ENCODE peak calls at places on chromosomes 1 and 21, in five cellular contexts. E, Z, T, B and D are unnamed samples.

GRCh38 chr1:29474845-29475244 is 238.5 kb downstream of the PTPRU start:
- DNase-seq in E (no peak), Z (no peak), T (no peak), B (no peak), D (no peak)

GRCh38 chr1:185957441-185958363 is 223.5 kb downstream of the HMCN1 start:
- DNase-seq in E (no peak), Z (no peak), T (no peak), B (no peak), D (no peak)

GRCh38 chr1:25737151-25737550 is 62.8 kb upstream of the SELENON start:
- DNase-seq in E (no peak), Z (no peak), T (no peak), B (no peak), D (peak)

GRCh38 chr21:43881283-43881682 is 16.3 kb downstream of the AGPAT3 start:
- DNase-seq in E (no peak), Z (no peak), T (no peak), B (no peak), D (no peak)

GRCh38 chr21:45002381-45003204 is 62.8 kb downstream of the SLX9 start:
- DNase-seq in E (no peak), Z (no peak), T (no peak), B (no peak), D (no peak)

GRCh38 chr1:180887841-180888240 is 24.9 kb upstream of the KIAA1614 start:
- DNase-seq in E (no peak), Z (no peak), T (no peak), B (no peak), D (no peak)

GRCh38 chr1:27402349-27402754 is 9.9 kb downstream of the GPR3 start:
- DNase-seq in E (peak), Z (peak), T (peak), B (no peak), D (peak)

GRCh38 chr1:160117709-160118183 is 2.2 kb downstream of the ATP1A2 start:
- DNase-seq in E (no peak), Z (no peak), T (no peak), B (no peak), D (no peak)

GRCh38 chr1:2128189-2128901 is 66.2 kb downstream of the FAAP20 start:
- DNase-seq in E (no peak), Z (no peak), T (no peak), B (no peak), D (no peak)

GRCh38 chr1:196466656-196467055 is 141.6 kb downstream of the KCNT2 start:
- DNase-seq in E (no peak), Z (peak), T (no peak), B (no peak), D (peak)

GRCh38 chr1:2087766-2088165 is 37.6 kb downstream of the PRKCZ start:
- DNase-seq in E (no peak), Z (no peak), T (no peak), B (no peak), D (no peak)

GRCh38 chr1:206049293-206049692 is 3.7 kb upstream of the RHEX start:
- DNase-seq in E (no peak), Z (no peak), T (no peak), B (no peak), D (no peak)

GRCh38 chr1:210250998-210251679 is 18.5 kb downstream of the SERTAD4 start:
- DNase-seq in E (peak), Z (peak), T (peak), B (peak), D (peak)

GRCh38 chr1:4797429-4797828 is 143.0 kb downstream of the AJAP1 start:
- DNase-seq in E (no peak), Z (no peak), T (no peak), B (no peak), D (no peak)

GRCh38 chr21:39834543-39834942 is 32.7 kb upstream of the PCP4 start:
- DNase-seq in E (no peak), Z (no peak), T (no peak), B (no peak), D (no peak)

GRCh38 chr1:55560246-55560645 is 345.1 kb upstream of the USP24 start:
- DNase-seq in E (no peak), Z (no peak), T (no peak), B (no peak), D (no peak)

GRCh38 chr1:231557898-231558710 is 29.6 kb downstream of the TSNAX start:
- DNase-seq in E (no peak), Z (no peak), T (no peak), B (no peak), D (peak)

GRCh38 chr1:95286479-95286878 is 52.5 kb downstream of the RWDD3 start:
- DNase-seq in E (no peak), Z (no peak), T (no peak), B (peak), D (no peak)

GRCh38 chr1:221701570-221702186 is 40.2 kb downstream of the DUSP10 start:
- DNase-seq in E (no peak), Z (no peak), T (no peak), B (no peak), D (no peak)

GRCh38 chr1:244319283-244320132 is 132.2 kb downstream of the ADSS2 start:
- DNase-seq in E (no peak), Z (no peak), T (no peak), B (no peak), D (no peak)

GRCh38 chr1:192442736-192443135 is 125.9 kb downstream of the RGS21 start:
- DNase-seq in E (no peak), Z (no peak), T (no peak), B (no peak), D (no peak)

GRCh38 chr1:215650446-215651149 is 83.5 kb downstream of the KCTD3 start:
- DNase-seq in E (no peak), Z (no peak), T (no peak), B (no peak), D (no peak)

GRCh38 chr1:110872745-110873435 is at the start of gene CD53:
- DNase-seq in E (peak), Z (no peak), T (no peak), B (no peak), D (no peak)

GRCh38 chr1:214010717-214011116 is 22.9 kb downstream of the PROX1 start:
- DNase-seq in E (no peak), Z (no peak), T (no peak), B (no peak), D (no peak)

GRCh38 chr1:43021547-43022474 is 63.1 kb upstream of the SLC2A1 start:
- DNase-seq in E (no peak), Z (no peak), T (no peak), B (no peak), D (peak)

GRCh38 chr1:112296908-112297307 is 99.1 kb upstream of the CTTNBP2NL start:
- DNase-seq in E (no peak), Z (no peak), T (no peak), B (peak), D (no peak)

GRCh38 chr1:212609701-212610574 is 1.4 kb downstream of the ATF3 start:
- DNase-seq in E (no peak), Z (no peak), T (no peak), B (no peak), D (peak)

GRCh38 chr1:19448491-19449439 is 36.6 kb downstream of the CAPZB start:
- DNase-seq in E (peak), Z (peak), T (no peak), B (no peak), D (peak)

GRCh38 chr1:149965440-149965839 is 28.8 kb upstream of the MTMR11 start:
- DNase-seq in E (no peak), Z (no peak), T (no peak), B (no peak), D (no peak)

GRCh38 chr21:35382696-35383095 is 333.6 kb upstream of the RUNX1 start:
- DNase-seq in E (no peak), Z (no peak), T (no peak), B (no peak), D (no peak)

GRCh38 chr1:45884700-45885099 is 81.3 kb downstream of the MAST2 start:
- DNase-seq in E (peak), Z (no peak), T (no peak), B (peak), D (peak)

GRCh38 chr1:176043537-176043936 is 163.5 kb downstream of the COP1 start:
- DNase-seq in E (no peak), Z (no peak), T (no peak), B (no peak), D (no peak)